ENCODE peak calls at places on chromosome X, in four cellular contexts. One of them, this sample, is unnamed.
A peak's percentile ranks its signal among the peaks of the same experiment; 100 is the strongest.

GRCh38 chrX:8586953-8587352 is 122.3 kb downstream of the VCX3B start:
- DNase-seq in HCT116: no peak
- DNase-seq in coronary artery: no peak
- DNase-seq in HFF-Myc: no peak
- DNase-seq in this sample: no peak

GRCh38 chrX:77342028-77342427 is 105.2 kb upstream of the FGF16 start:
- DNase-seq in HCT116: no peak
- DNase-seq in coronary artery: no peak
- DNase-seq in HFF-Myc: no peak
- DNase-seq in this sample: no peak

GRCh38 chrX:110358548-110358947 is at the start of gene RTL9:
- DNase-seq in HCT116: no peak
- DNase-seq in coronary artery: no peak
- DNase-seq in HFF-Myc: no peak
- DNase-seq in this sample: no peak

GRCh38 chrX:3393581-3394111 is 47.2 kb upstream of the MXRA5 start:
- DNase-seq in HCT116: no peak
- DNase-seq in coronary artery: no peak
- DNase-seq in HFF-Myc: peak; percentile 46
- DNase-seq in this sample: no peak

GRCh38 chrX:120309873-120310730 is 1.2 kb downstream of the TMEM255A start:
- DNase-seq in HCT116: no peak
- DNase-seq in coronary artery: no peak
- DNase-seq in HFF-Myc: no peak
- DNase-seq in this sample: no peak

GRCh38 chrX:151019837-151020236 is 36.7 kb downstream of the HMGB3 start:
- DNase-seq in HCT116: no peak
- DNase-seq in coronary artery: no peak
- DNase-seq in HFF-Myc: peak; percentile 16
- DNase-seq in this sample: no peak

GRCh38 chrX:2272337-2272736 is 228.4 kb downstream of the DHRSX start:
- DNase-seq in HCT116: no peak
- DNase-seq in coronary artery: no peak
- DNase-seq in HFF-Myc: no peak
- DNase-seq in this sample: no peak

GRCh38 chrX:78945186-78945912 is at the start of gene P2RY10:
- DNase-seq in HCT116: no peak
- DNase-seq in coronary artery: no peak
- DNase-seq in HFF-Myc: no peak
- DNase-seq in this sample: no peak

GRCh38 chrX:120014354-120015129 is 62.9 kb downstream of the RHOXF2B start:
- DNase-seq in HCT116: no peak
- DNase-seq in coronary artery: no peak
- DNase-seq in HFF-Myc: no peak
- DNase-seq in this sample: no peak

GRCh38 chrX:44674906-44675305 is 132.2 kb upstream of the FUNDC1 start:
- DNase-seq in HCT116: no peak
- DNase-seq in coronary artery: no peak
- DNase-seq in HFF-Myc: no peak
- DNase-seq in this sample: no peak

GRCh38 chrX:87571965-87572364 is 54.4 kb downstream of the KLHL4 start:
- DNase-seq in HCT116: no peak
- DNase-seq in coronary artery: no peak
- DNase-seq in HFF-Myc: no peak
- DNase-seq in this sample: no peak

GRCh38 chrX:2708016-2708415 is 16.9 kb downstream of the CD99 start:
- DNase-seq in HCT116: no peak
- DNase-seq in coronary artery: no peak
- DNase-seq in HFF-Myc: no peak
- DNase-seq in this sample: no peak

DNA sequence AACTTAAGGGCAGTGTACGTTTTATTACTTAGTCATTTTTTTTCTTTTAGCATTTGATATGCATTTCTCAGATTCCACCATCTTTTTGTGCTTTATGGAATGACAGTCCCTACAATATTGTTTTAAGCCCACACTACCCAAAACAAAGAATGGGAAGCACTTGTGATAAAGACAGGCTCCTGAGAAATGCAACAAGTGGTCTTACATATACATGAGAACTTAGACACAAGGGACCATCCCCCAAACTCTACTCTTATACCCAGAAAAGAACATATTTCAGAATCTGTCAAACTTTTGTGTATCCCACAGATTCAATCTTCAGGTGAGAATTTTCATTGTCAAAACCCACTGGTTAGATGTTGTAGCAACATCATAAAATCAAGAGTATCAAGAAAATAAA is 491.1 kb downstream of the AFF2 start:
- DNase-seq in HCT116: no peak
- DNase-seq in coronary artery: no peak
- DNase-seq in HFF-Myc: no peak
- DNase-seq in this sample: no peak
- TF ChIP-seq CTCF in HCT116: no peak
- TF ChIP-seq CTCF in coronary artery: no peak
- TF ChIP-seq CTCF in HFF-Myc: no peak
- TF ChIP-seq CTCF in this sample: no peak

GRCh38 chrX:130714665-130715064 is 188.3 kb downstream of the ENOX2 start:
- DNase-seq in HCT116: no peak
- DNase-seq in coronary artery: no peak
- DNase-seq in HFF-Myc: no peak
- DNase-seq in this sample: no peak
- TF ChIP-seq CTCF in HCT116: no peak
- TF ChIP-seq CTCF in coronary artery: no peak
- TF ChIP-seq CTCF in HFF-Myc: no peak
- TF ChIP-seq CTCF in this sample: no peak

DNA sequence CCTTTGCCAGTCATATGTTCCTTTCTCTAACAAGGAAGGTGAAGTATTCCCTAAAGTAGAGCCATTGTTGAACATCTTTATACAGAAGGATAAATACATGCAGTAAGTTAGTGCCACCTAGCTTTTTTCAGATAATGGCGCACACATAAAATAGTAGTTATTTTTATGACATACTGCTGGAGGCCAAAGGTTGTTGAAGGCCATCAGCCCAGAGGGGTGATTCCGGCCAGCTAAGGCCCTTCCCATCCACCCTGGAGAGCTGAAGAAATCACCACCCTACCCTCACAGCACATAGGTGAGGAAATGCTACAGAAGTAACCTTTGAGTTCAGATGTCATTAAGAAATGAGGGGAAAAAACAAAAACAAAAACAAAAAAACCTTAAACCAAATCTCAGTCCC is 102.2 kb upstream of the MAP3K15 start:
- DNase-seq in HCT116: no peak
- DNase-seq in coronary artery: no peak
- DNase-seq in HFF-Myc: no peak
- DNase-seq in this sample: no peak
- TF ChIP-seq CTCF in HCT116: no peak
- TF ChIP-seq CTCF in coronary artery: no peak
- TF ChIP-seq CTCF in HFF-Myc: no peak
- TF ChIP-seq CTCF in this sample: no peak

DNA sequence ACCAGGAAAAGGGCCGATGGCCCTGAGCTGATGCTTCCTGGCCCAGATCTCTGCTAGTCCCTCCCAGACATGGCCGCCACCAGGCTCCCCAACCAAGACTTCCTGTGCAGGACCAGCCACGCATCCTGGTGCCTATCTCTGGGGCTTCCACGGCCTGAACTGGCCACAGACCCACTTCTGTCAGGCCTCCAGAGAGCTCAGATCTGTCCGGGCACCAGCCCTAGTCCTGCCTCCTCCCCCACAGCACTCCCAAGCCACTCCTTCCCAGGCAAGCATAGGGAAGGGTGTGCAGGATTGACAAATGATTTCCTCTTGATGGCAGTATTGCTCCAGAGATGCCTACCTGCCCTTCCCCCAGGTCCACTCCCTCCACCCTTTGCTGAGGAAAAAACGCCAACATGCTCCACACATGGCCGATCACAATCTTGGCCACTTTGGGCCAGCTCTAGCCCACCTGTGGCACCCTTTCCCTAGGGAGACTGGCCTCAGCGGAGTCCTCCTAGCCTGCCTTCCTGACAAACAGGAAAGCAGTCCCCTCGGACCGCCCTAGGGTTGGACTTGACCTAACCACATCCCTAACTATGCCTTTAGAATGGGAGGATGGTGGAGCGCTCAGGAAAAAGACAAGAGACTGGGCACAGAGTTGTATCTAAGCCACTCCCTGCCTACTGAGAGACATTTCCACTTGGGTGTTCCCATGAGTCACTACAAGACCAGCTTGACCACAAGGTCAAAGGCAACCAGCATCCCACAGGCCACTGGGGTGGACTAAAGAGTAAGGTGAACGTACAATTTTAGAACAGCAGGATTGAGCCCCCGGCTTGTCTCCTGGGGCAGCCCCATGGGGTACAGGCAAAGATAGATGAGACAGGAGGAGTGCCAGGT is 277.5 kb upstream of the AGTR2 start:
- DNase-seq in HCT116: peak; percentile 40
- DNase-seq in coronary artery: no peak
- DNase-seq in HFF-Myc: no peak
- DNase-seq in this sample: peak; percentile 60
- TF ChIP-seq CTCF in HCT116: no peak
- TF ChIP-seq CTCF in coronary artery: no peak
- TF ChIP-seq CTCF in HFF-Myc: no peak
- TF ChIP-seq CTCF in this sample: no peak

DNA sequence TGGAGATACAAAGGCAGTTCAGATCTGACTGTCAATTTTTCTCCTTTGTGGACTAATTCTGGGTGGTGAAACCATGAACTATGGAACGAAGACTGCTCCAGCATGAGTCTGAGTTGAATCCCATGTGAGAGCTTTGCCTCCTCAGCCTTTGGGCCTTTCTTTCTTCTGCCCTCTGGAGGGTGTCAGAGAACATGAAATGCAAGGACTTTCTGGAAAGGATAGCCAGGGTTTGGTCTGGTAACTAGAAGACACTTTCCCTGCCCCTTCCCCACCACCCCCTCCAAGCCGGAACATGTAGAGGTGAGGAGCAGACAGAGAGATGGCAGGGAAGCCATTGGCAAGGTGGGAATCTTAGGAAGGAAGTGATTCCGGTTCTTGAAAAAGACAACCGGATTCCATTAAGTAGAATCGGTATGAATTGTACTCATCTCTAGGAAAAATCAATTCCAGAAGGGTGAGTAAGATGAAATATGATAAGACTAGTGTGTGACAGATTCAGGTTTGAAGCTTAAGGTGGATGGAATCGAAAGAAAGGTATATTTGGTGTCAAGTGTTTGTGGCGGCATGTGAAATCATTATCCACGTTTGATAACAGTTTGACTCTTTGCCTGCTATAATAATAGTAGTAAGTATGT is 19.0 kb downstream of the FHL1 start:
- DNase-seq in HCT116: no peak
- DNase-seq in coronary artery: no peak
- DNase-seq in HFF-Myc: no peak
- DNase-seq in this sample: no peak
- TF ChIP-seq CTCF in HCT116: peak; percentile 32
- TF ChIP-seq CTCF in coronary artery: no peak
- TF ChIP-seq CTCF in HFF-Myc: peak; percentile 30
- TF ChIP-seq CTCF in this sample: no peak

GRCh38 chrX:48695524-48695875 is 1.0 kb upstream of the SUV39H1 start:
- DNase-seq in HCT116: no peak
- DNase-seq in coronary artery: no peak
- DNase-seq in HFF-Myc: no peak
- DNase-seq in this sample: no peak
- TF ChIP-seq CTCF in HCT116: no peak
- TF ChIP-seq CTCF in coronary artery: no peak
- TF ChIP-seq CTCF in HFF-Myc: no peak
- TF ChIP-seq CTCF in this sample: no peak

DNA sequence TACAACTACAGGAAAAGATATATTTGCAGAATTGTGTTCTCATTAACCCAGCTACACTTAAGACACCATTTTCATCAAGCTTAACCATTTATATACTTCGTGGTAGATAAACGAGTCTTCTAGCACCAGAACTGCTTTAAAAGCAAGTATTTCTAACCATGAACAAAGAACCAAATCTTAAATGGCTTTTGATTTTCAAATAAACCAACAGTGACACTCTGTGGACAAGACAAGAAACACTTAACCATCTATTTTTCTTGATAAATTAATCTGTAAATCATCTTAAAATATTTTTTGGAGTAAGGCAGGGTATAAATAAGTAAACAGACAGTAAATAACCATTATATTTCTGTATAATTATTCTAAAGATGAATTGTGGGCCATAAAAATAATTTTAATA is 10.2 kb downstream of the BEND2 start:
- DNase-seq in HCT116: no peak
- DNase-seq in coronary artery: no peak
- DNase-seq in HFF-Myc: no peak
- DNase-seq in this sample: no peak
- TF ChIP-seq CTCF in HCT116: no peak
- TF ChIP-seq CTCF in coronary artery: no peak
- TF ChIP-seq CTCF in HFF-Myc: no peak
- TF ChIP-seq CTCF in this sample: peak; percentile 71